ENCODE peak calls at places on chromosomes 16 and 17, in six cellular contexts. J, S, K, O, N and T are unnamed samples.

GRCh38 chr17:27477050-27477647 is 20.9 kb downstream of the KSR1 start:
- DNase-seq in J (no peak), K (no peak), O (no peak), S (no peak), N (no peak), T (peak; percentile 50)

GRCh38 chr16:745739-746138 is 4.9 kb upstream of the CIAO3 start:
- DNase-seq in K (no peak), J (no peak), O (no peak), S (no peak), N (no peak), T (no peak)

GRCh38 chr17:15273141-15273793 is 8.1 kb upstream of the PMP22 start:
- DNase-seq in O (no peak), N (no peak), K (peak; percentile 98), J (no peak), S (no peak), T (no peak)

GRCh38 chr16:52837251-52837650 is 215.4 kb downstream of the CHD9NB start:
- DNase-seq in J (no peak), O (no peak), S (no peak), K (no peak), N (no peak), T (no peak)

GRCh38 chr16:75022567-75022966 is 23.7 kb downstream of the ZNRF1 start:
- DNase-seq in J (no peak), O (no peak), S (no peak), N (no peak), K (no peak), T (no peak)

GRCh38 chr16:81429045-81429521 is 15.5 kb upstream of the CMIP start:
- DNase-seq in J (no peak), O (no peak), S (peak; percentile 23), K (peak; percentile 62), N (no peak), T (peak; percentile 48)

GRCh38 chr17:28097901-28098300 is 55.4 kb downstream of the NLK start:
- DNase-seq in O (no peak), S (no peak), K (no peak), N (no peak), J (no peak), T (no peak)

GRCh38 chr16:21720533-21720932 is 56.8 kb downstream of the OTOA start:
- DNase-seq in O (no peak), J (no peak), N (no peak), K (no peak), S (no peak), T (no peak)

GRCh38 chr16:69917739-69918138 is 33.4 kb upstream of the CLEC18A start:
- DNase-seq in K (peak; percentile 97), J (no peak), S (peak; percentile 84), N (no peak), O (no peak), T (no peak)

GRCh38 chr17:9436629-9437028 is 139.0 kb downstream of the STX8 start:
- DNase-seq in N (no peak), O (no peak), K (no peak), S (no peak), J (no peak), T (no peak)

GRCh38 chr16:65510241-65510640 is 388.4 kb upstream of the CDH11 start:
- DNase-seq in O (no peak), J (no peak), K (no peak), S (no peak), N (no peak), T (no peak)

GRCh38 chr17:78600181-78600651 is 23.0 kb upstream of the DNAH17 start:
- DNase-seq in K (no peak), S (peak; percentile 32), O (no peak), N (no peak), J (no peak), T (peak; percentile 66)

GRCh38 chr17:6927290-6927844 is 68.5 kb upstream of the ALOX12 start:
- DNase-seq in S (no peak), O (no peak), K (peak; percentile 55), J (no peak), N (no peak), T (no peak)

GRCh38 chr17:64938925-64939474 is 19.7 kb upstream of the LRRC37A3 start:
- DNase-seq in N (peak; percentile 27), O (peak; percentile 45), S (no peak), K (peak; percentile 22), J (no peak), T (peak; percentile 63)

GRCh38 chr17:28810437-28810836 is 32.2 kb downstream of the FAM222B start:
- DNase-seq in N (no peak), O (no peak), K (no peak), J (no peak), S (no peak), T (no peak)

GRCh38 chr17:4565209-4566141 is 5.1 kb upstream of the GGT6 start:
- DNase-seq in K (peak; percentile 78), S (peak; percentile 86), O (peak; percentile 81), J (no peak), N (peak; percentile 29), T (peak; percentile 86)

GRCh38 chr17:38868095-38868967 is 1.5 kb upstream of the LASP1 start:
- DNase-seq in J (no peak), K (peak; percentile 84), N (no peak), S (peak; percentile 60), O (no peak), T (peak; percentile 80)

GRCh38 chr16:30805056-30805369 is 18.0 kb upstream of the ZNF629 start:
- DNase-seq in K (no peak), S (no peak), N (no peak), J (no peak), O (no peak), T (no peak)

GRCh38 chr16:89334988-89335802 is 117.7 kb downstream of the ZNF778 start:
- DNase-seq in S (peak; percentile 52), O (no peak), J (no peak), N (no peak), K (no peak), T (no peak)

GRCh38 chr16:11689031-11689840 is 21.0 kb downstream of the SNN start:
- DNase-seq in K (no peak), N (no peak), S (peak; percentile 16), O (no peak), J (no peak), T (no peak)